ENCODE peak calls at places on chromosome 6, in six cellular contexts. Z is heart right ventricle, S is Peyer's patch, A is SK-N-SH, T is pancreas, U is colonic mucosa. I is an unnamed sample.

GRCh38 chr6:14671261-14671681 is 553.7 kb downstream of the CD83 start:
- DNase-seq in S (no peak), T (no peak), U (no peak), Z (peak; percentile 47), A (no peak), I (no peak)

GRCh38 chr6:14499804-14500203 is 382.2 kb downstream of the CD83 start:
- DNase-seq in U (no peak), T (no peak), Z (no peak), S (no peak), A (no peak), I (no peak)

GRCh38 chr6:42963855-42964605 is 3.5 kb downstream of the GNMT start:
- DNase-seq in A (peak; percentile 75), T (peak; percentile 74), S (no peak), U (peak; percentile 35), Z (no peak), I (no peak)

GRCh38 chr6:71967436-71967835 is 81.1 kb downstream of the RIMS1 start:
- DNase-seq in T (no peak), A (no peak), Z (no peak), S (no peak), U (no peak), I (no peak)

GRCh38 chr6:73180076-73180717 is 45.1 kb downstream of the KHDC1L start:
- DNase-seq in S (no peak), A (no peak), Z (no peak), U (no peak), T (no peak), I (no peak)

GRCh38 chr6:24524801-24525200 is 30.0 kb downstream of the ALDH5A1 start:
- DNase-seq in U (no peak), T (no peak), Z (no peak), S (no peak), A (peak; percentile 43), I (no peak)

GRCh38 chr6:150806790-150807189 is 58.7 kb upstream of the MTHFD1L start:
- DNase-seq in T (no peak), Z (no peak), A (no peak), U (no peak), S (no peak), I (no peak)

GRCh38 chr6:98842489-98843180 is 8.3 kb downstream of the POU3F2 start:
- DNase-seq in A (no peak), U (no peak), T (peak; percentile 70), Z (no peak), S (no peak), I (no peak)

GRCh38 chr6:163717106-163717764 is 302.7 kb downstream of the QKI start:
- DNase-seq in T (no peak), Z (no peak), U (no peak), A (no peak), S (no peak), I (no peak)

GRCh38 chr6:27237089-27237723 is 10.3 kb upstream of the PRSS16 start:
- DNase-seq in U (peak; percentile 37), T (no peak), S (no peak), Z (no peak), A (no peak), I (no peak)

GRCh38 chr6:34630040-34630439 is 66.5 kb downstream of the ILRUN start:
- DNase-seq in U (no peak), S (no peak), A (no peak), Z (no peak), T (no peak), I (no peak)
- H3K27ac ChIP-seq in U (no peak overlapping the region), S (no peak overlapping the region), A (peak overlapping the region; percentile 93), Z (peak overlapping the region; percentile 25), T (no peak overlapping the region), I (no peak overlapping the region)

GRCh38 chr6:47078991-47079390 is 36.9 kb upstream of the ADGRF1 start:
- DNase-seq in S (no peak), T (no peak), Z (no peak), U (no peak), A (no peak), I (no peak)

GRCh38 chr6:47075168-47075567 is 33.0 kb upstream of the ADGRF1 start:
- DNase-seq in U (no peak), S (no peak), T (no peak), Z (no peak), A (no peak), I (no peak)

GRCh38 chr6:47079638-47080037 is 37.5 kb upstream of the ADGRF1 start:
- DNase-seq in A (no peak), Z (no peak), T (no peak), S (no peak), U (no peak), I (no peak)

GRCh38 chr6:47075741-47076421 is 33.7 kb upstream of the ADGRF1 start:
- DNase-seq in S (no peak), A (no peak), U (no peak), Z (no peak), T (no peak), I (no peak)

GRCh38 chr6:47076422-47077344 is 34.6 kb upstream of the ADGRF1 start:
- DNase-seq in S (no peak), Z (no peak), U (no peak), T (no peak), A (no peak), I (no peak)
- H3K27ac ChIP-seq in S (peak overlapping the region; percentile 27), Z (no peak overlapping the region), U (no peak overlapping the region), T (peak overlapping the region; percentile 21), A (no peak overlapping the region), I (no peak overlapping the region)

DNA sequence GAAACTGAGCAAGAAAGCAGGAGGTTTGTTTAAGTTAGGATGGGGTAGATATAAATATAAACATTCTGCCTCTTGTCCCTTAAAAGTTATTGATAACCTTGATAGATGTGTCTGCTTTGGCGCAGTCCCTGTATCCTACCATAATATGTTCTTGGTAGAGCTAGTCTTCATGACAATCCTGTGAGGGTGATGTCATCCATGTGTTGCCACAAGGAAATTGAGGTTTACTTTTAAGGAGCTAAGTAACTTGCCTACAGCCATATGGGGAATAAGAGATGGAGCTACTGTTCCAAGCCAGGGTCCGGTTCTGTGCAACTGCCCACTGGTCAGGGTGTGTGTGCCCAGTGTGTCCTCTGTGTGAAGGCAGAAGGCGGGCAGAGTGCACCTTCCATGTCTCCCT is 78.5 kb downstream of the SSR1 start:
- DNase-seq in U (no peak), A (no peak), S (no peak), Z (no peak), T (no peak), I (no peak)
- H3K27ac ChIP-seq in U (no peak overlapping the region), A (no peak overlapping the region), S (no peak overlapping the region), Z (no peak overlapping the region), T (peak overlapping the region; percentile 88), I (no peak overlapping the region)

GRCh38 chr6:142696689-142697088 is 248.3 kb downstream of the HIVEP2 start:
- DNase-seq in A (no peak), S (no peak), Z (peak; percentile 16), T (peak; percentile 85), U (peak; percentile 48), I (no peak)
- H3K27ac ChIP-seq in A (no peak overlapping the region), S (no peak overlapping the region), Z (no peak overlapping the region), T (peak overlapping the region; percentile 45), U (no peak overlapping the region), I (no peak overlapping the region)

DNA sequence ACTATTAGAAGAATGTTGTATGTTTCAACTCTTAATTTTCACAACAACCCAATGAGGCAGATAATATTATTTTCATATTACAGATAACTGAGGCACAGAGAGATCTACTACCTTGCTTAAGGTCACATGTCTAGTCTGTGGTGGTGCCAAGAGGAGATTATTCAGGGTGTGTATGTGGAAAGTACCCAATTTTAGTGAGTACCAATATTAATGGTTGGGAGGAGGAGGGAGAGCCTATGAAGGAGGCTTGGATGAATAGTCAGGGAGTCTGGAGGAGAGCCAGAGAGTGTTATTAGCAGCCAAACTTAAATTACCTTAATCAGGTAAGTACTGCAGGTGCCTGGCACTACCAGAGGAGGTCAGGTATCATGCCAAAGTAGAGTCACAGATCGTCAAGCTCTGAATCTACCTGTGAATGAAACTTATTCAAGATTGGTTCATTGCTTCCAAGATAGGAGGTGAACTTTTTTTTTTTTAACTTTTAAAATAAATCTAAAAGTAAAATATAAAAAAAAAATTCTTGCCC is 10.9 kb upstream of the CALHM6 start:
- DNase-seq in T (no peak), S (no peak), U (no peak), A (no peak), Z (no peak), I (no peak)
- H3K27ac ChIP-seq in T (no peak overlapping the region), S (no peak overlapping the region), U (no peak overlapping the region), A (no peak overlapping the region), Z (no peak overlapping the region), I (no peak overlapping the region)

GRCh38 chr6:80211295-80211694 is 104.8 kb downstream of the BCKDHB start:
- DNase-seq in T (no peak), S (no peak), A (no peak), Z (no peak), U (no peak), I (no peak)
- H3K27ac ChIP-seq in T (no peak overlapping the region), S (no peak overlapping the region), A (peak overlapping the region; percentile 39), Z (peak overlapping the region; percentile 59), U (no peak overlapping the region), I (no peak overlapping the region)

GRCh38 chr6:145808239-145808638 is 6.4 kb downstream of the FBXO30 start:
- DNase-seq in S (no peak), Z (no peak), T (no peak), U (no peak), A (no peak), I (no peak)

GRCh38 chr6:145809785-145810184 is 4.8 kb downstream of the FBXO30 start:
- DNase-seq in T (no peak), S (no peak), U (no peak), Z (no peak), A (no peak), I (no peak)

GRCh38 chr6:145811741-145812140 is 2.9 kb downstream of the FBXO30 start:
- DNase-seq in Z (no peak), T (no peak), S (no peak), U (no peak), A (no peak), I (no peak)

GRCh38 chr6:145813285-145814034 is 1.1 kb downstream of the FBXO30 start:
- DNase-seq in S (no peak), T (no peak), Z (no peak), U (no peak), A (peak; percentile 4), I (no peak)

GRCh38 chr6:145809211-145809610 is 5.4 kb downstream of the FBXO30 start:
- DNase-seq in A (no peak), T (no peak), U (no peak), Z (no peak), S (no peak), I (no peak)
- H3K27ac ChIP-seq in A (no peak overlapping the region), T (no peak overlapping the region), U (no peak overlapping the region), Z (no peak overlapping the region), S (no peak overlapping the region), I (no peak overlapping the region)

DNA sequence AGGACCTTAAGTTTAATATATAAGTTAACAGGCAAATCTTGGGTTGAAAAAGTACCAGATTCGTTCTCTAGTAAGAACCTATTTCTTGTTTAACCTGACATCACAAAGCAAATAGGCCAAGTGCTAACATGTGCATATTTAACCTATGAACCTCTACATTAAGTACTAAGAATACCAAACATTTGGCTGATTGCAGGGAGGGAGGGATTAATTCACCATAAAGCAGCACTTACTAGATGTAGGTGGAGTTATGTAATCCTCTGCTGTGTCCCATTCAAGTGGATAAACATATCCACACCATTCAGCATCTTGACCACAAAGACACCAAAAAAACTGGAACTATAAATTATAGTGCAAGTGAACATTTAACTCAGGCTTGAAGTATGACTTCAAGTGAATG is 10.1 kb downstream of the STX11 start:
- DNase-seq in U (no peak), A (no peak), Z (no peak), S (no peak), T (no peak), I (no peak)
- H3K27ac ChIP-seq in U (no peak overlapping the region), A (no peak overlapping the region), Z (no peak overlapping the region), S (no peak overlapping the region), T (no peak overlapping the region), I (no peak overlapping the region)

GRCh38 chr6:31928672-31928939 is 1.1 kb downstream of the C2 start:
- DNase-seq in S (no peak), Z (no peak), T (no peak), A (no peak), U (no peak), I (no peak)
- H3K27ac ChIP-seq in S (no peak overlapping the region), Z (no peak overlapping the region), T (no peak overlapping the region), A (no peak overlapping the region), U (no peak overlapping the region), I (no peak overlapping the region)

I was measured in right atrium auricular region.